ENCODE peak calls at places on chromosomes 16 and 17, in six cellular contexts. One of them, this sample, is unnamed.

GRCh38 chr17:82793974-82794620 is 42.2 kb downstream of the TBCD start:
- DNase-seq in fibroblast of lung: no peak
- DNase-seq in PC-3: no peak
- DNase-seq in skeletal muscle cell: no peak
- DNase-seq in endodermal cell: no peak
- DNase-seq in AG04450: no peak
- DNase-seq in this sample: no peak

GRCh38 chr17:78027121-78027520 is 68.6 kb downstream of the TNRC6C start:
- DNase-seq in fibroblast of lung: no peak
- DNase-seq in PC-3: no peak
- DNase-seq in skeletal muscle cell: no peak
- DNase-seq in endodermal cell: no peak
- DNase-seq in AG04450: no peak
- DNase-seq in this sample: no peak

GRCh38 chr17:60473788-60474187 is 51.5 kb downstream of the CHCT1 start:
- DNase-seq in fibroblast of lung: no peak
- DNase-seq in PC-3: no peak
- DNase-seq in skeletal muscle cell: no peak
- DNase-seq in endodermal cell: no peak
- DNase-seq in AG04450: no peak
- DNase-seq in this sample: no peak

GRCh38 chr16:53087101-53087500 is 32.3 kb downstream of the CHD9 start:
- DNase-seq in fibroblast of lung: peak
- DNase-seq in PC-3: no peak
- DNase-seq in skeletal muscle cell: no peak
- DNase-seq in endodermal cell: peak
- DNase-seq in AG04450: no peak
- DNase-seq in this sample: no peak

GRCh38 chr17:56926704-56927103 is 12.9 kb upstream of the TRIM25 start:
- DNase-seq in fibroblast of lung: no peak
- DNase-seq in PC-3: peak
- DNase-seq in skeletal muscle cell: no peak
- DNase-seq in endodermal cell: no peak
- DNase-seq in AG04450: no peak
- DNase-seq in this sample: no peak

GRCh38 chr17:57379237-57380054 is 123.1 kb downstream of the MSI2 start:
- DNase-seq in fibroblast of lung: peak
- DNase-seq in PC-3: no peak
- DNase-seq in skeletal muscle cell: no peak
- DNase-seq in endodermal cell: peak
- DNase-seq in AG04450: no peak
- DNase-seq in this sample: peak

GRCh38 chr17:7632492-7632894 is 2.6 kb downstream of the SHBG start:
- DNase-seq in fibroblast of lung: peak
- DNase-seq in PC-3: peak
- DNase-seq in skeletal muscle cell: no peak
- DNase-seq in endodermal cell: peak
- DNase-seq in AG04450: no peak
- DNase-seq in this sample: peak

GRCh38 chr16:69520800-69521602 is 44.8 kb upstream of the NFAT5 start:
- DNase-seq in fibroblast of lung: no peak
- DNase-seq in PC-3: no peak
- DNase-seq in skeletal muscle cell: no peak
- DNase-seq in endodermal cell: no peak
- DNase-seq in AG04450: no peak
- DNase-seq in this sample: no peak

GRCh38 chr16:27571433-27572306 is 21.7 kb downstream of the KATNIP start:
- DNase-seq in fibroblast of lung: no peak
- DNase-seq in PC-3: no peak
- DNase-seq in skeletal muscle cell: no peak
- DNase-seq in endodermal cell: peak
- DNase-seq in AG04450: no peak
- DNase-seq in this sample: no peak

GRCh38 chr17:4199818-4200402 is 56.9 kb downstream of the CYB5D2 start:
- DNase-seq in fibroblast of lung: no peak
- DNase-seq in PC-3: peak
- DNase-seq in skeletal muscle cell: no peak
- DNase-seq in endodermal cell: peak
- DNase-seq in AG04450: no peak
- DNase-seq in this sample: peak

GRCh38 chr17:34703533-34703932 is 124.2 kb downstream of the TMEM132E start:
- DNase-seq in fibroblast of lung: peak
- DNase-seq in PC-3: peak
- DNase-seq in skeletal muscle cell: peak
- DNase-seq in endodermal cell: peak
- DNase-seq in AG04450: peak
- DNase-seq in this sample: peak

GRCh38 chr16:17404903-17405691 is 65.7 kb downstream of the XYLT1 start:
- DNase-seq in fibroblast of lung: peak
- DNase-seq in PC-3: no peak
- DNase-seq in skeletal muscle cell: peak
- DNase-seq in endodermal cell: no peak
- DNase-seq in AG04450: no peak
- DNase-seq in this sample: peak
- H3K4me3 ChIP-seq in fibroblast of lung: no peak
- H3K4me3 ChIP-seq in PC-3: no peak
- H3K4me3 ChIP-seq in skeletal muscle cell: no peak
- H3K4me3 ChIP-seq in endodermal cell: no peak
- H3K4me3 ChIP-seq in AG04450: no peak
- H3K4me3 ChIP-seq in this sample: no peak

GRCh38 chr17:69142473-69142802 is 743 bp upstream of the ABCA6 start:
- DNase-seq in fibroblast of lung: peak
- DNase-seq in PC-3: no peak
- DNase-seq in skeletal muscle cell: peak
- DNase-seq in endodermal cell: no peak
- DNase-seq in AG04450: peak
- DNase-seq in this sample: no peak
- H3K4me3 ChIP-seq in fibroblast of lung: peak
- H3K4me3 ChIP-seq in PC-3: no peak
- H3K4me3 ChIP-seq in skeletal muscle cell: no peak
- H3K4me3 ChIP-seq in endodermal cell: no peak
- H3K4me3 ChIP-seq in AG04450: no peak
- H3K4me3 ChIP-seq in this sample: no peak

DNA sequence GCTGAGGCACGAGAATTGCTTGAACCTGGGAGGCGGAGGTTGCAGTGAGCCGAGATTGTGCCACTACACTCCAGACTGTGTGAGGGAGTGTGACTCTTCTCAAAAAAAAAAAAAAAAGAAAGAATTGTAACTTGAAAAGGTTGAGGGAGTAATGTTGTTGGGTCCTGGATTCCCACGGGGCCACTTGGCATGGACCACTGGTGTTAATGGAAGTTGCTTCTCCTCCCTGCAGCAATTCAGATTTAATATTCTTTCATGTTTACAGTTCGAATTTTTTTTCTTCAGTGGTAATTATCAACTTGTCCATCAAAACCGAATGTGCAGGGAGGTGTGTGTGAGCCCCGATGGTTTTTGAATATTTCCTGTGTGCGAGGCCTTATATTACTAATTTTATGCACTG is 7.2 kb downstream of the EPN2 start:
- DNase-seq in fibroblast of lung: no peak
- DNase-seq in PC-3: no peak
- DNase-seq in skeletal muscle cell: no peak
- DNase-seq in endodermal cell: no peak
- DNase-seq in AG04450: no peak
- DNase-seq in this sample: no peak
- H3K4me3 ChIP-seq in fibroblast of lung: no peak
- H3K4me3 ChIP-seq in PC-3: no peak
- H3K4me3 ChIP-seq in skeletal muscle cell: no peak
- H3K4me3 ChIP-seq in endodermal cell: no peak
- H3K4me3 ChIP-seq in AG04450: no peak
- H3K4me3 ChIP-seq in this sample: no peak

DNA sequence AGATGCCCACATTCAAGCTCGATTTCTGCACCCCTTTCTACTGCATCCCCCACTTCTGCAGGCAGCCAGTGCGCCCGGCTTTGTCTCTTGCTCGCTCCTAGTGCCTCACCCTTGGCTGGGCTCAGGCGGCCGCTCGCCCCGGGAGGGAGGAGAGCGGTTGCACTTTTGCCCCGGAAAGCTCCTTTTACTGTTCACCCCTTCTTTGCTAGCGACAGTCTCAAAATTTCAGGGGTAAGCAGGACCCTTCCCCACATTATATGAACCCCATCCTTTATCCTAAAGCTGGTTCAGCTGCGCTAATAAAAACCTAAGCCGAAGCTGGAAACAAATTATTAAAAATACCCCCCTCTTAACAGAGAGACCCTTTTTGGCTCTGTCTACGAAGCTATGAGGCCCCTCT is 987 bp downstream of the HOXB5 start:
- DNase-seq in fibroblast of lung: peak
- DNase-seq in PC-3: no peak
- DNase-seq in skeletal muscle cell: no peak
- DNase-seq in endodermal cell: peak
- DNase-seq in AG04450: no peak
- DNase-seq in this sample: no peak
- H3K4me3 ChIP-seq in fibroblast of lung: peak
- H3K4me3 ChIP-seq in PC-3: no peak
- H3K4me3 ChIP-seq in skeletal muscle cell: peak
- H3K4me3 ChIP-seq in endodermal cell: no peak
- H3K4me3 ChIP-seq in AG04450: peak
- H3K4me3 ChIP-seq in this sample: no peak

GRCh38 chr17:998111-998510 is 1.2 kb downstream of the TIMM22 start:
- DNase-seq in fibroblast of lung: no peak
- DNase-seq in PC-3: no peak
- DNase-seq in skeletal muscle cell: no peak
- DNase-seq in endodermal cell: no peak
- DNase-seq in AG04450: no peak
- DNase-seq in this sample: no peak
- H3K4me3 ChIP-seq in fibroblast of lung: peak
- H3K4me3 ChIP-seq in PC-3: peak
- H3K4me3 ChIP-seq in skeletal muscle cell: peak
- H3K4me3 ChIP-seq in endodermal cell: peak
- H3K4me3 ChIP-seq in AG04450: peak
- H3K4me3 ChIP-seq in this sample: peak

DNA sequence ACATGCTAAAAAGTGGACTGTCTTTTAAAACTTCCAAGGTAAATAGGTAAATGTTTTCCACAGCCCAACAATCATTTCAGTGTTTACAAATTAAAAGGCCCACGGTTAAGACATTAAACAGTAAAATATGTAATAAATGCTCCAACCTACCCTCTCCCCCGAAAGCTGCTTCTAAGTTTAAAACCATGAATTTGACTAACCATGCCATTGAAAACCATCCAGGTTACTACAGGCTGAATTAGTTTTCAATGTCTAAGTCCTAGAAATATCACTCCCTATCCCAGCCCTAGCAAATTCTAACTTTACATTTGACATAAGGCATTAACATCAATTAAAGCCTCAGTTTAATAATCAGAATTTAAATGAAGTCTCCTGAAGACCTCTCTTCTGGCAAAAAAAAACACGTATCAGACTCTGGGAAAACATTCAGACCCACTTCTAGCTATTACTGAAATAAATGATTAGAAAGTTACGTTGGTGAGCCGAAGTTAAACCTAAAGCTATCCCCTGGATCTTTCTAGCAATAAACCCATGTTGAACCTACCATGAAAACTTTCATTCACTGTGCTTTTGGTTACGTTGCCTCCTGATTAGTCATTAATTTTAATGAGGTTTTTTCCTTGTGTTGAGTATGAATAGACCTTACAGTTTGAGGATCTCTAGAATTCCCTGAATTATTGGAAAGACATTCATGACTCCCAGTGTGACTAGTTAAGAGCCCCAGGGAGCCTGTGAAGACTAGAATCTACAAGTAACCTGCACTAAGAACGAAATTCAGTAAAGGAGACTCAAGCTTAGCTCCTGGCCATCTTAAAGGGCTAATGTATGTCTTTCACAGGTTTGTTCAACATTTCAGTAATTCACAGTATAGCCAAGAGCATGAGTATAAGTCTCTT is 1.7 kb upstream of the POLG2 start:
- DNase-seq in fibroblast of lung: no peak
- DNase-seq in PC-3: peak
- DNase-seq in skeletal muscle cell: no peak
- DNase-seq in endodermal cell: no peak
- DNase-seq in AG04450: no peak
- DNase-seq in this sample: peak
- H3K4me3 ChIP-seq in fibroblast of lung: no peak
- H3K4me3 ChIP-seq in PC-3: peak
- H3K4me3 ChIP-seq in skeletal muscle cell: no peak
- H3K4me3 ChIP-seq in endodermal cell: peak
- H3K4me3 ChIP-seq in AG04450: no peak
- H3K4me3 ChIP-seq in this sample: peak

GRCh38 chr16:30633526-30633925 is 17.2 kb upstream of the PRR14 start:
- DNase-seq in fibroblast of lung: no peak
- DNase-seq in PC-3: no peak
- DNase-seq in skeletal muscle cell: no peak
- DNase-seq in endodermal cell: no peak
- DNase-seq in AG04450: no peak
- DNase-seq in this sample: no peak

GRCh38 chr16:30623558-30624283 is 13.5 kb upstream of the ZNF689 start:
- DNase-seq in fibroblast of lung: no peak
- DNase-seq in PC-3: no peak
- DNase-seq in skeletal muscle cell: no peak
- DNase-seq in endodermal cell: no peak
- DNase-seq in AG04450: no peak
- DNase-seq in this sample: no peak

GRCh38 chr16:30626230-30626629 is 16.0 kb upstream of the ZNF689 start:
- DNase-seq in fibroblast of lung: no peak
- DNase-seq in PC-3: no peak
- DNase-seq in skeletal muscle cell: no peak
- DNase-seq in endodermal cell: no peak
- DNase-seq in AG04450: no peak
- DNase-seq in this sample: no peak

DNA sequence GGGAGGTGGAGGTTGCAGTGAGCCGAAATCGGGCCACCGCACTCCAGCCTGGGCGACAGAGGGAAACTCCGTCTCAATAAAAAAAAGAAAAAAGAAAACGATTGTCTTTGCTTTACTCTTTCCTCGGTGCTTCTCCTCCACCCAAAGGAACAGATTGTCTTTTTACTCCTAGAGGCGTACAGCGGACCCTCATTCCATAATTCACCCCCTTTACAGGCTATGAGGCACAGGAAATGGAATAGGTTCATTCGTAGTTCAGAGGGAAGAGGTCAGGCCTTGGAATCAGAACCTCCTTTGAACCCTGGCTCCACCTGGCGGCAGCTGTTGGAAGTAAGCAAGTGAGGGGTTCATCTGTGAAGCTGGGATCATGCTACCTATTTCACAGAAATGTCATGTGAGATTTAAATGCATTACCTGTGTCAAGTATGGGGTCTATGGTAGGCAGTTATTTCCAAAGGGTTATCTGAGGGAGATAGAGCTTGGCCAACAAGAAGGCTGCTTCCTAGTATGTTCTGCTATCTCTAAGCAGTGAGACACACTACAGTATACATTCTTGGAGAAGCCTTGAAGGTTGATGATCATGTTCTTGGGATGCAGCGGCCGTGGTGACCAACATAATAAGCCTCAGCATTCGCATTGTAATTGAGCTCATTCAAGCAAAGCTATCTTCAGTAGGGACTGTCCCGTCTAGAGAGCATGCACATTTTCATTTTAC is 18.6 kb upstream of the ZNF689 start:
- DNase-seq in fibroblast of lung: peak
- DNase-seq in PC-3: peak
- DNase-seq in skeletal muscle cell: no peak
- DNase-seq in endodermal cell: peak
- DNase-seq in AG04450: peak
- DNase-seq in this sample: peak
- H3K4me3 ChIP-seq in fibroblast of lung: no peak
- H3K4me3 ChIP-seq in PC-3: no peak
- H3K4me3 ChIP-seq in skeletal muscle cell: no peak
- H3K4me3 ChIP-seq in endodermal cell: no peak
- H3K4me3 ChIP-seq in AG04450: no peak
- H3K4me3 ChIP-seq in this sample: no peak

GRCh38 chr17:64388961-64389565 is 1.6 kb downstream of the PECAM1 start:
- DNase-seq in fibroblast of lung: no peak
- DNase-seq in PC-3: no peak
- DNase-seq in skeletal muscle cell: no peak
- DNase-seq in endodermal cell: no peak
- DNase-seq in AG04450: no peak
- DNase-seq in this sample: no peak
- H3K4me3 ChIP-seq in fibroblast of lung: no peak
- H3K4me3 ChIP-seq in PC-3: peak
- H3K4me3 ChIP-seq in skeletal muscle cell: no peak
- H3K4me3 ChIP-seq in endodermal cell: no peak
- H3K4me3 ChIP-seq in AG04450: no peak
- H3K4me3 ChIP-seq in this sample: peak

This sample was measured in NB4.